ENCODE peak calls at places on chromosomes 13 and 19, in four cellular contexts. P is pancreas, X is Peyer's patch, N is upper lobe of right lung. K is an unnamed sample. For H3K4me1, the result is how much of the 10 kb centered on the place peaks cover.

GRCh38 chr13:77565635-77566034 is 30.1 kb downstream of the SCEL start:
- DNase-seq in P (no peak), X (no peak), N (no peak), K (no peak)

GRCh38 chr13:63578796-63579195 is 2163.1 kb upstream of the PCDH20 start:
- DNase-seq in P (no peak), X (no peak), N (no peak), K (no peak)

GRCh38 chr13:45396548-45397095 is 21.6 kb downstream of the SLC25A30 start:
- DNase-seq in P (no peak), X (no peak), N (no peak), K (no peak)

GRCh38 chr19:47302249-47302648 is 7.4 kb upstream of the C5AR1 start:
- DNase-seq in P (no peak), X (no peak), N (no peak), K (no peak)

GRCh38 chr19:7552781-7553180 is 17.3 kb downstream of the PNPLA6 start:
- DNase-seq in P (no peak), X (no peak), N (no peak), K (no peak)

GRCh38 chr13:51181752-51182383 is 40.3 kb upstream of the FAM124A start:
- DNase-seq in P (no peak), X (no peak), N (no peak), K (no peak)

GRCh38 chr13:49395416-49396277 is 48.2 kb downstream of the CAB39L start:
- DNase-seq in P (no peak), X (no peak), N (no peak), K (no peak)

GRCh38 chr19:19776206-19777008 is 43.5 kb upstream of the ZNF14 start:
- DNase-seq in P (peak), X (peak), N (peak), K (peak)

GRCh38 chr13:43391021-43391420 is 367.6 kb downstream of the DNAJC15 start:
- DNase-seq in P (no peak), X (no peak), N (no peak), K (no peak)

GRCh38 chr13:37403776-37404497 is 194.6 kb downstream of the POSTN start:
- DNase-seq in P (no peak), X (no peak), N (no peak), K (no peak)

GRCh38 chr13:35957174-35957867 is 173.9 kb downstream of the DCLK1 start:
- DNase-seq in P (no peak), X (no peak), N (no peak), K (no peak)

GRCh38 chr13:53249236-53249635 is 220.6 kb downstream of the OLFM4 start:
- DNase-seq in P (no peak), X (no peak), N (no peak), K (no peak)

GRCh38 chr13:79448413-79448812 is 32.5 kb upstream of the NDFIP2 start:
- DNase-seq in P (no peak), X (no peak), N (no peak), K (no peak)

GRCh38 chr13:50072676-50073075 is 57.4 kb downstream of the KCNRG start:
- DNase-seq in P (no peak), X (no peak), N (no peak), K (no peak)

GRCh38 chr19:31890230-31890629 is 455.2 kb upstream of the ZNF507 start:
- DNase-seq in P (no peak), X (no peak), N (no peak), K (no peak)

GRCh38 chr13:31742102-31742695 is 2.9 kb downstream of the RXFP2 start:
- DNase-seq in P (peak), X (peak), N (no peak), K (peak)

GRCh38 chr13:27354379-27354778 is 70.0 kb upstream of the GTF3A start:
- DNase-seq in P (no peak), X (no peak), N (no peak), K (no peak)

GRCh38 chr19:7871280-7871529 is 3.0 kb downstream of the PRR36 start:
- DNase-seq in P (no peak), X (no peak), N (no peak), K (no peak)

GRCh38 chr13:98961204-98962105 is 16.4 kb downstream of the DOCK9 start:
- DNase-seq in P (no peak), X (no peak), N (no peak), K (peak)

GRCh38 chr13:54287062-54287764 is 1258.6 kb downstream of the OLFM4 start:
- DNase-seq in P (no peak), X (no peak), N (no peak), K (no peak)

GRCh38 chr13:74217816-74218215 is 83.6 kb upstream of the KLF12 start:
- DNase-seq in P (no peak), X (no peak), N (no peak), K (no peak)

GRCh38 chr19:7605490-7606222 is 10.0 kb downstream of the CAMSAP3 start:
- DNase-seq in P (peak), X (no peak), N (no peak), K (peak)

GRCh38 chr13:46232281-46232680 is 20.6 kb downstream of the LRRC63 start:
- DNase-seq in P (no peak), X (no peak), N (no peak), K (no peak)

GRCh38 chr19:11995174-11995573 is 30.3 kb downstream of the ZNF763 start:
- DNase-seq in P (no peak), X (no peak), N (no peak), K (no peak)

GRCh38 chr19:44303976-44304568 is 753 bp downstream of the ZNF235 start:
- DNase-seq in P (no peak), X (no peak), N (no peak), K (peak)

GRCh38 chr13:112113355-112113754 is 46.4 kb downstream of the SOX1 start:
- DNase-seq in P (no peak), X (no peak), N (no peak), K (no peak)

GRCh38 chr13:109665781-109666249 is 120.6 kb downstream of the IRS2 start:
- DNase-seq in P (no peak), X (no peak), N (no peak), K (no peak)

GRCh38 chr19:43839139-43839538 is 12.0 kb downstream of the ZNF283 start:
- DNase-seq in P (no peak), X (no peak), N (no peak), K (no peak)

GRCh38 chr13:33676700-33677048 is 141.3 kb upstream of the RFC3 start:
- DNase-seq in P (peak), X (peak), N (no peak), K (peak)

GRCh38 chr13:28163587-28163986 is 25.2 kb downstream of the PAN3 start:
- DNase-seq in P (no peak), X (no peak), N (no peak), K (no peak)

GRCh38 chr13:98690348-98691041 is 62.0 kb downstream of the SLC15A1 start:
- DNase-seq in P (no peak), X (no peak), N (no peak), K (no peak)

GRCh38 chr19:14450168-14450874 is 17.2 kb downstream of the PKN1 start:
- DNase-seq in P (peak), X (no peak), N (peak), K (peak)

GRCh38 chr13:47459512-47459911 is 541.6 kb downstream of the SUCLA2 start:
- DNase-seq in P (no peak), X (no peak), N (no peak), K (no peak)

GRCh38 chr13:24747248-24748151 is 16.5 kb upstream of the RNF17 start:
- DNase-seq in P (no peak), X (no peak), N (peak), K (no peak)

GRCh38 chr19:45357445-45357783 is 13.0 kb downstream of the ERCC2 start:
- DNase-seq in P (no peak), X (no peak), N (no peak), K (no peak)

GRCh38 chr13:73303858-73304257 is 245.1 kb downstream of the KLF5 start:
- DNase-seq in P (no peak), X (no peak), N (no peak), K (no peak)

GRCh38 chr19:13146763-13147563 is 3.2 kb downstream of the STX10 start:
- DNase-seq in P (no peak), X (no peak), N (no peak), K (no peak)

GRCh38 chr13:100630564-100630963 is 42.0 kb upstream of the GGACT start:
- DNase-seq in P (no peak), X (no peak), N (no peak), K (no peak)

GRCh38 chr13:98779695-98780094 is 27.2 kb upstream of the SLC15A1 start:
- DNase-seq in P (no peak), X (no peak), N (no peak), K (no peak)

GRCh38 chr19:34180273-34180672 is 8.0 kb downstream of the LSM14A start:
- DNase-seq in P (no peak), X (no peak), N (no peak), K (no peak)

GRCh38 chr19:34179066-34179465 is 6.8 kb downstream of the LSM14A start:
- DNase-seq in P (no peak), X (no peak), N (no peak), K (no peak)

GRCh38 chr19:34173145-34173956 is 1.0 kb downstream of the LSM14A start:
- DNase-seq in P (peak), X (peak), N (no peak), K (peak)

GRCh38 chr19:34178276-34178614 is 5.9 kb downstream of the LSM14A start:
- DNase-seq in P (no peak), X (no peak), N (no peak), K (no peak)

DNA sequence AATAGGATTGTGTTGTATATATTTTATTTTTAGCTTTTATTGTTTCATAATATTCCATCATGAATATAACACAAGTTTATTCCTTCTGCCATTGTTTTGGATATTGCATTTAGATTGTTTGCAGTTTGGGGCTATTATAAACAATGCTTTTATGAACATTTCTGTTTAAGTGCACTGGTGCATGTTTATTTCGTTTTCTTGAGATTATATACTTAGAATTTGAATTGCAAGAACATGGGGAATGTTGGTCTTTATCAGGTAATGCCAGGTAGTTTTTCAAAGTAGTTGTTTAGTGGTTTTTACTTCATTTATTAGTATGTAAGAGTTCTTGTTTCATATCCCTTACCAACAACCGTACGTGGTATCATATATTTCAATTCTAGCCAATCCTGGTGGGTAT is 4.3 kb downstream of the LSM14A start:
- DNase-seq in P (no peak), X (no peak), N (no peak), K (no peak)
- H3K4me1 ChIP-seq in P (under half), X (half or more), N (half or more), K (under half)

DNA sequence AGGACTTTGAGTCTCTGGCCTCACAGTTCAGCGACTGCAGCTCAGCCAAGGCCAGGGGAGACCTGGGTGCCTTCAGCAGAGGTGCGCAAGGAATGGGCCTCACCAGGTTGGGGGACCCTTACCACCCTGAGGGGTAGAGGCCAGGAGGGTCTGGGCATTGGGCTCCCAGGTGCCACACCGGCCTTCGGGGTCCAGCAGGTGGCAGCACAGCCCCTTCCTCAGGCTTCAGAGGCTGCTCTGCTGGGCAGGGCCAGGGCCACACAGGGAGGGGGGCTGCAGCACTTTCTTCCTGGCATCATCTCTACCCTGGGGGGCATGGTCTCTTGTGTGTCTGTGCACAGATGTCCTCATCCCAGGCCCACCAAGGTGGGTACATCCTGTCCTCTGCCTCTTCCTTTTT is 12.9 kb downstream of the PIN1 start:
- DNase-seq in P (no peak), X (no peak), N (no peak), K (peak)
- TF ChIP-seq CTCF in P (no peak), X (peak), N (peak), K (peak)

GRCh38 chr19:49614096-49614857 is 23.3 kb downstream of the PRR12 start:
- DNase-seq in P (no peak), X (no peak), N (no peak), K (no peak)
- H3K4me3 ChIP-seq in P (no peak), X (no peak), N (no peak), K (no peak)

GRCh38 chr19:41530761-41531301 is 45.1 kb upstream of the CEACAM21 start:
- DNase-seq in P (no peak), X (no peak), N (no peak), K (no peak)
- H3K4me1 ChIP-seq in P (under half), X (under half), N (under half), K (under half)

DNA sequence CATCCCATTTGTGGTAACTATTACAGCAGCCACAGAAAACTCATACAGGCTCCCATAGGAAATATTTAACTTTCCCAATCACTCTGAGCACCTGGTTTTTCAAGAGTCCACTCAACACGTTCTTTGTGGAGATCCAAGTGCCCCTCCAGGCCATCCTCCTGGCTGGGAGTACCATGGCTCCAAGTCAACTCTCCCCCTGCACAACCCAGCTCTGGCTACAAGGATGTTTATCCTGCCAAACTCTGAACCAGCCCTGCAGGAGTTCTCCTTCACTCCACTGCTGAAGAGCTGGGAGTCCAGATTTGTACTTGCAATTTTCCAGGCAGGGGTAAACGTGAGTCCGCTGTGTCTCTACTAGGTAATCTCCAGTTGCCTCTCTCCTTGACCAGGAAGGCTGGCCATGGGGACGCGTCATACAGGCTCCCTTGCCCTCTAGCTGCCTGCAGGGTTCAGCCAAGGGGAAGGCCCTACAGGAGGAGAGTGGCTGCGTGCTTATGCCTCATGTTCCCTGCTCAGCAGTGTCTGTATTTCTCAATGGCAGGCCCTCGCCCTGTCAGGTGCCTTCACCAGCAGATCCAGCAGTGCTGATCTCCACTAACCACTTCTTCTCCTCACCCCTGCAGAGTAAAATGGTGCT is 29.9 kb upstream of the ARGLU1 start:
- DNase-seq in P (no peak), X (no peak), N (peak), K (no peak)
- TF ChIP-seq CTCF in P (no peak), X (no peak), N (no peak), K (no peak)

GRCh38 chr19:42068756-42069571 is 1.0 kb downstream of the GRIK5 start:
- DNase-seq in P (no peak), X (no peak), N (no peak), K (no peak)
- H3K4me3 ChIP-seq in P (no peak), X (peak), N (no peak), K (no peak)

DNA sequence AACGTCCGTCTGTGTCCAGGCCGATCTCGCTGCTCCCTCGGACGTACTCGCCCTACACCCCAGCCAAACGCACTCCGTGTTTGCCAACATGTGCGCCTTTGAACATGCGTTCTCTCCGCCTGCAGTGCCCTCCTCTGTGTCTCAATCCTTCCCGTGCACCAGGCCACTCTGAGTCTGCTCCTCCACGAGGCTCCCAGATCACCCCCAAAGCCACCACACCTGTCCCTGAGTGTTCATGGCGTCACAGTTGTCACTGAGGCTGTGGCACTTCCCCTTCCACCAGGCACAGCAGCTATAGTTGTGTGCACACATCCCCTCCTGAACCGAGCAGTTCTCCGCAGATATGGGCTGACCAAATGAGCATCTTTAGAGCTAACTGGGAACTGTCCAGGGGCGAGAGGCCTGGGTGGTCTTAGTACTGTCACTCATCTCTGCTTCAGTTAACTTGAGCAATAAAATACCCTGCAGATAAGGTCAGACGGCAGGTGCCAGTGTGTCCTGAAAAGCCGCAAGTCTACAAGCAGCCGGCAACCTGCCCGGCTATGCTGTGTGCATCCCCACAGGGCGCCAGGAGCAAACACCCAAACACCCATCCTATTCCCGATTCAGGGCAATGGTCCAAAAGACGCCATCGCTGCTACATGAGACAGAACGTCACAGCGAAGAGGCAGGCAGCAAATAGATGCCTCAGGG is 35.5 kb downstream of the RASA3 start:
- DNase-seq in P (no peak), X (peak), N (peak), K (peak)
- H3K4me1 ChIP-seq in P (under half), X (under half), N (under half), K (under half)

GRCh38 chr19:2436926-2437325 is 9.5 kb upstream of the TIMM13 start:
- DNase-seq in P (no peak), X (no peak), N (no peak), K (no peak)
- TF ChIP-seq CTCF in P (no peak), X (no peak), N (no peak), K (no peak)

GRCh38 chr13:93216122-93216521 is 10.5 kb upstream of the GPC6 start:
- DNase-seq in P (no peak), X (no peak), N (no peak), K (no peak)
- H3K4me3 ChIP-seq in P (no peak), X (no peak), N (no peak), K (no peak)

GRCh38 chr13:84873951-84874350 is 925.3 kb downstream of the SLITRK6 start:
- DNase-seq in P (no peak), X (no peak), N (no peak), K (no peak)
- H3K4me1 ChIP-seq in P (under half), X (under half), N (under half), K (under half)